ENCODE peak calls at places on chromosomes 7 and 10, in seven cellular contexts. D is activated T-cell treated with anti-CD3 and anti-CD28 coated beads for 1 hour, N is sciatic nerve, C is mammary epithelial cell, T is LoVo, F is AG10803, A is GM10248. E is an unnamed sample.

GRCh38 chr7:87624628-87625027 is 3.6 kb upstream of the RUNDC3B start:
- DNase-seq in D (no peak), N (no peak), C (no peak), T (peak; percentile 40), F (no peak), A (no peak), E (no peak)

GRCh38 chr7:1758417-1758858 is 88.4 kb downstream of the ELFN1 start:
- DNase-seq in D (no peak), N (no peak), C (peak; percentile 11), T (no peak), F (peak; percentile 43), A (no peak), E (no peak)

GRCh38 chr10:74542077-74542476 is 284.3 kb upstream of the KAT6B start:
- DNase-seq in D (no peak), N (no peak), C (peak; percentile 9), T (no peak), F (peak; percentile 94), A (no peak), E (no peak)

GRCh38 chr10:132570771-132571564 is 33.4 kb downstream of the INPP5A start:
- DNase-seq in D (no peak), N (peak; percentile 60), C (peak; percentile 74), T (no peak), F (no peak), A (peak; percentile 65), E (peak; percentile 82)

GRCh38 chr7:136637826-136638225 is 230.6 kb upstream of the CHRM2 start:
- DNase-seq in D (no peak), N (no peak), C (no peak), T (no peak), F (no peak), A (no peak), E (no peak)

GRCh38 chr7:1100386-1100785 is 12.5 kb downstream of the GPER1 start:
- DNase-seq in D (no peak), N (no peak), C (no peak), T (no peak), F (no peak), A (no peak), E (no peak)

GRCh38 chr7:128673571-128673970 is 1.5 kb downstream of the GARIN1A start:
- DNase-seq in D (no peak), N (peak; percentile 1), C (no peak), T (no peak), F (peak; percentile 7), A (no peak), E (no peak)

GRCh38 chr7:4882169-4882741 is 1.3 kb downstream of the RADIL start:
- DNase-seq in D (no peak), N (peak; percentile 81), C (no peak), T (no peak), F (peak; percentile 86), A (no peak), E (no peak)

GRCh38 chr7:96998765-96999164 is 6.6 kb upstream of the DLX6 start:
- DNase-seq in D (no peak), N (no peak), C (no peak), T (no peak), F (no peak), A (no peak), E (no peak)

GRCh38 chr10:69415049-69415448 is 1.7 kb downstream of the TACR2 start:
- DNase-seq in D (no peak), N (no peak), C (no peak), T (no peak), F (no peak), A (no peak), E (no peak)

GRCh38 chr10:64156131-64156530 is 634.9 kb downstream of the REEP3 start:
- DNase-seq in D (no peak), N (no peak), C (no peak), T (no peak), F (no peak), A (no peak), E (no peak)

GRCh38 chr7:107782374-107782773 is 20.6 kb downstream of the SLC26A3 start:
- DNase-seq in D (no peak), N (no peak), C (no peak), T (no peak), F (no peak), A (no peak), E (no peak)

E was measured in germinal center.